ENCODE peak calls at places on chromosomes 16 and 17, in seven cellular contexts. One of them, this sample, is unnamed.

GRCh38 chr17:76529224-76529642 is 8.3 kb downstream of the CYGB start:
- DNase-seq in stomach: peak; percentile 48
- DNase-seq in OCI-LY7: peak; percentile 50
- DNase-seq in upper lobe of right lung: peak; percentile 86
- DNase-seq in fibroblast of lung: peak; percentile 98
- DNase-seq in neuronal stem cell: no peak
- DNase-seq in psoas muscle: peak; percentile 92
- DNase-seq in this sample: peak; percentile 54

GRCh38 chr16:29844575-29845331 is 18.3 kb downstream of the CDIPT start:
- DNase-seq in stomach: no peak
- DNase-seq in OCI-LY7: no peak
- DNase-seq in upper lobe of right lung: peak; percentile 89
- DNase-seq in fibroblast of lung: peak; percentile 47
- DNase-seq in neuronal stem cell: no peak
- DNase-seq in psoas muscle: peak; percentile 65
- DNase-seq in this sample: peak; percentile 78

GRCh38 chr16:54080524-54081008 is 206.0 kb downstream of the IRX3 start:
- DNase-seq in stomach: peak; percentile 35
- DNase-seq in OCI-LY7: no peak
- DNase-seq in upper lobe of right lung: no peak
- DNase-seq in fibroblast of lung: peak; percentile 99
- DNase-seq in neuronal stem cell: no peak
- DNase-seq in psoas muscle: no peak
- DNase-seq in this sample: no peak

GRCh38 chr17:77419547-77420475 is 279.0 kb downstream of the SEC14L1 start:
- DNase-seq in stomach: no peak
- DNase-seq in OCI-LY7: peak; percentile 26
- DNase-seq in upper lobe of right lung: no peak
- DNase-seq in fibroblast of lung: no peak
- DNase-seq in neuronal stem cell: no peak
- DNase-seq in psoas muscle: no peak
- DNase-seq in this sample: no peak

GRCh38 chr17:79370126-79370525 is 240.7 kb downstream of the RBFOX3 start:
- DNase-seq in stomach: no peak
- DNase-seq in OCI-LY7: no peak
- DNase-seq in upper lobe of right lung: no peak
- DNase-seq in fibroblast of lung: no peak
- DNase-seq in neuronal stem cell: no peak
- DNase-seq in psoas muscle: peak; percentile 23
- DNase-seq in this sample: no peak

GRCh38 chr16:10197003-10197402 is 14.8 kb upstream of the GRIN2A start:
- DNase-seq in stomach: no peak
- DNase-seq in OCI-LY7: no peak
- DNase-seq in upper lobe of right lung: no peak
- DNase-seq in fibroblast of lung: no peak
- DNase-seq in neuronal stem cell: no peak
- DNase-seq in psoas muscle: no peak
- DNase-seq in this sample: no peak

GRCh38 chr16:68356249-68356918 is 45.6 kb downstream of the PRMT7 start:
- DNase-seq in stomach: no peak
- DNase-seq in OCI-LY7: peak; percentile 24
- DNase-seq in upper lobe of right lung: no peak
- DNase-seq in fibroblast of lung: no peak
- DNase-seq in neuronal stem cell: no peak
- DNase-seq in psoas muscle: no peak
- DNase-seq in this sample: peak; percentile 72

GRCh38 chr16:14111713-14112538 is 40.8 kb downstream of the MRTFB start:
- DNase-seq in stomach: peak; percentile 57
- DNase-seq in OCI-LY7: no peak
- DNase-seq in upper lobe of right lung: no peak
- DNase-seq in fibroblast of lung: no peak
- DNase-seq in neuronal stem cell: no peak
- DNase-seq in psoas muscle: peak; percentile 58
- DNase-seq in this sample: no peak

GRCh38 chr17:77462101-77462500 is 321.3 kb downstream of the SEC14L1 start:
- DNase-seq in stomach: no peak
- DNase-seq in OCI-LY7: peak; percentile 95
- DNase-seq in upper lobe of right lung: no peak
- DNase-seq in fibroblast of lung: no peak
- DNase-seq in neuronal stem cell: no peak
- DNase-seq in psoas muscle: no peak
- DNase-seq in this sample: peak; percentile 44

DNA sequence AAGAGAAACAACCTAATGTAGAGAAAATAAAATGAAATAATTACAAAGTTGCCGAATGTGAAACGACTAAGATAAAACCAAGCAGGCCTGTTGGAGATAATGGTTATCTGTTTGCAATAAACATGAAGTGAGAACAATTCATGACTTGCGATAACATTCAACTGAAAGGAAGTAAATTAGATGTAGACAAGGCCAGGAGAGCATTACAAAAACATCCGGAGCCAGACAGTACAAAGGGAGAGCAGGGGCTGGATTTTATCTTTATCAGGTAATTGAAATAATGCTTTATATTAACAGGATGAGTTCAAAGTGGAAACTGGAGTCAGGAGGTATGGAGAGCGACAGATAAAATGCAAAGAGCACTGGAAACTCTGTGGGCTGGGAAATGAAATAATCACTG is 265.6 kb upstream of the GOT2 start:
- DNase-seq in stomach: no peak
- DNase-seq in OCI-LY7: no peak
- DNase-seq in upper lobe of right lung: no peak
- DNase-seq in fibroblast of lung: no peak
- DNase-seq in neuronal stem cell: no peak
- DNase-seq in psoas muscle: no peak
- DNase-seq in this sample: no peak
- H3K27ac ChIP-seq in stomach: no peak overlapping the region
- H3K27ac ChIP-seq in OCI-LY7: no peak overlapping the region
- H3K27ac ChIP-seq in upper lobe of right lung: no peak overlapping the region
- H3K27ac ChIP-seq in fibroblast of lung: no peak overlapping the region
- H3K27ac ChIP-seq in neuronal stem cell: no peak overlapping the region
- H3K27ac ChIP-seq in psoas muscle: no peak overlapping the region
- H3K27ac ChIP-seq in this sample: no peak overlapping the region

GRCh38 chr16:2236362-2237075 is at the start of gene DNASE1L2:
- DNase-seq in stomach: peak; percentile 47
- DNase-seq in OCI-LY7: no peak
- DNase-seq in upper lobe of right lung: no peak
- DNase-seq in fibroblast of lung: no peak
- DNase-seq in neuronal stem cell: peak; percentile 43
- DNase-seq in psoas muscle: no peak
- DNase-seq in this sample: no peak
- H3K27ac ChIP-seq in stomach: no peak within 1 kb of the TSS
- H3K27ac ChIP-seq in OCI-LY7: no peak within 1 kb of the TSS
- H3K27ac ChIP-seq in upper lobe of right lung: no peak within 1 kb of the TSS
- H3K27ac ChIP-seq in fibroblast of lung: no peak within 1 kb of the TSS
- H3K27ac ChIP-seq in neuronal stem cell: no peak within 1 kb of the TSS
- H3K27ac ChIP-seq in psoas muscle: no peak within 1 kb of the TSS
- H3K27ac ChIP-seq in this sample: no peak within 1 kb of the TSS

DNA sequence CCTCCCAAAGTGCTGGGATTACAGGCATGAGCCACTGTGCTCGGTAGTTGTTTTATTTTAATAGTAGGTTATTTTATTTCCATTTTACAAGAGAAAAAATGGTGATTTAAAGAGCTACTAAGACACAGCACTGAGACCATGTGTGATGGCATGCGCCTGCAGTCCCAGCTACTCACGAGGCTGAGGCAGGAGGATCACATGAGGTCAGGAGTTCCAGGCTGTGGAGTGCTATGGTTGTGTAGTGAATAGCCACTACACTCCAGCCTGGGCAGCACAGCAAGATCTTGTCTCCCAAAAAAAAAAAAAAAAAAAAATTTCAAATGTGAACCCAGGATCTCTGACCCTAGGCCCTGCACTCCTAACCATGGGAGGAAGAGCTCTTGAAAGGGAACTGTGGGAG is 3.7 kb downstream of the SERPINF1 start:
- DNase-seq in stomach: no peak
- DNase-seq in OCI-LY7: no peak
- DNase-seq in upper lobe of right lung: no peak
- DNase-seq in fibroblast of lung: no peak
- DNase-seq in neuronal stem cell: no peak
- DNase-seq in psoas muscle: no peak
- DNase-seq in this sample: no peak
- H3K27ac ChIP-seq in stomach: peak overlapping the region; percentile 88
- H3K27ac ChIP-seq in OCI-LY7: no peak overlapping the region
- H3K27ac ChIP-seq in upper lobe of right lung: no peak overlapping the region
- H3K27ac ChIP-seq in fibroblast of lung: no peak overlapping the region
- H3K27ac ChIP-seq in neuronal stem cell: no peak overlapping the region
- H3K27ac ChIP-seq in psoas muscle: peak overlapping the region; percentile 92
- H3K27ac ChIP-seq in this sample: no peak overlapping the region

DNA sequence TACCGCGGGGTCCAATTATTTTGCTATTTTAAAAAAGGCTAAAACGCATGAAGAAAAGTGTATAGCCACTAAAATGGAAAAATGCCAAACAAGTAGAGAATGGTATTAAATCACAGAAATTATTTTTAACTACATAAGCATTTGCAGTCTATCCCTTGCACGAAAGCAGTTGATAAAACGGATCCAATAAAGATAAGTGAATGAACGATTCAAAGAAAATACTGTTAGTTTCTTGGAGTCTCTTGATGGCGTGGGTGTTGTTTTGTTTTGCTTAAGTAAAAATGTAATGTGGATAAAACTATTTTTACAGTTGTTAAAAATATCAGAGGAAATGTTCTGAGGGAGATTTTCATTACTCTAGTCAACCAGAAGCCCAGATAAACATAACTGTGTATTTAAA is 9.3 kb downstream of the HS3ST3A1 start:
- DNase-seq in stomach: no peak
- DNase-seq in OCI-LY7: no peak
- DNase-seq in upper lobe of right lung: no peak
- DNase-seq in fibroblast of lung: no peak
- DNase-seq in neuronal stem cell: no peak
- DNase-seq in psoas muscle: no peak
- DNase-seq in this sample: no peak
- H3K27ac ChIP-seq in stomach: no peak overlapping the region
- H3K27ac ChIP-seq in OCI-LY7: no peak overlapping the region
- H3K27ac ChIP-seq in upper lobe of right lung: no peak overlapping the region
- H3K27ac ChIP-seq in fibroblast of lung: peak overlapping the region; percentile 35
- H3K27ac ChIP-seq in neuronal stem cell: no peak overlapping the region
- H3K27ac ChIP-seq in psoas muscle: no peak overlapping the region
- H3K27ac ChIP-seq in this sample: no peak overlapping the region

DNA sequence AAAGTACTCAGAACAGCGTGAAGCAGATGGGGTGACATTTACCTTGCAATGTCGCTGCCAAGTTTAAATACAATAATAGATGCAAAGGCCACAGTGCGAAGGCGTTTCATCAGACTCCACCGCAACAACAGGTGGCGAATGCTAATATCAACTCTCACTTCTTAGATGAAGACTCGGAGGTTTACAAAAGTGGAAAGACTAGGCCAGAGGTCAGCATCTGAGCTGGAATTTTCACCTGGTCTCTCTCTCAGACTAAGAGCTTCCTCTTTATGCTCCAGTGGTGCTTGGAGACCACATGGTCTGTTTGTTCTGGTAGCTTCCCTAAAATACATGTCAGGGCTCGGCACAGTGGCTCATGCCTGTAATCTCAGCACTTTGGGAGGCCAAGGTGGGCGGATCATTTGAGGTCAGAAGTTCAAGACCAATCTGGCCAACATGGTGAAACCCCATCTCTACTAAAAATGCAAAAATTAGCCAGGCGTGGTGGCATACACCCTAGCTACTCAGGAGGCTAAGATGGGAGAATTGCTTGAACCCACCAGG is 169.1 kb downstream of the XYLT1 start:
- DNase-seq in stomach: peak; percentile 29
- DNase-seq in OCI-LY7: peak; percentile 99
- DNase-seq in upper lobe of right lung: no peak
- DNase-seq in fibroblast of lung: no peak
- DNase-seq in neuronal stem cell: no peak
- DNase-seq in psoas muscle: no peak
- DNase-seq in this sample: no peak
- H3K27ac ChIP-seq in stomach: peak overlapping the region; percentile 87
- H3K27ac ChIP-seq in OCI-LY7: peak overlapping the region; percentile 99
- H3K27ac ChIP-seq in upper lobe of right lung: no peak overlapping the region
- H3K27ac ChIP-seq in fibroblast of lung: no peak overlapping the region
- H3K27ac ChIP-seq in neuronal stem cell: no peak overlapping the region
- H3K27ac ChIP-seq in psoas muscle: peak overlapping the region; percentile 52
- H3K27ac ChIP-seq in this sample: no peak overlapping the region

GRCh38 chr16:8948069-8948593 is 15.6 kb downstream of the USP7 start:
- DNase-seq in stomach: no peak
- DNase-seq in OCI-LY7: no peak
- DNase-seq in upper lobe of right lung: no peak
- DNase-seq in fibroblast of lung: no peak
- DNase-seq in neuronal stem cell: no peak
- DNase-seq in psoas muscle: no peak
- DNase-seq in this sample: no peak

GRCh38 chr16:8950580-8951077 is 13.1 kb downstream of the USP7 start:
- DNase-seq in stomach: no peak
- DNase-seq in OCI-LY7: no peak
- DNase-seq in upper lobe of right lung: no peak
- DNase-seq in fibroblast of lung: peak; percentile 63
- DNase-seq in neuronal stem cell: no peak
- DNase-seq in psoas muscle: no peak
- DNase-seq in this sample: no peak

GRCh38 chr16:8951447-8952280 is 12.0 kb downstream of the USP7 start:
- DNase-seq in stomach: no peak
- DNase-seq in OCI-LY7: peak; percentile 62
- DNase-seq in upper lobe of right lung: no peak
- DNase-seq in fibroblast of lung: no peak
- DNase-seq in neuronal stem cell: no peak
- DNase-seq in psoas muscle: no peak
- DNase-seq in this sample: no peak

GRCh38 chr16:8948831-8949230 is 14.9 kb downstream of the USP7 start:
- DNase-seq in stomach: no peak
- DNase-seq in OCI-LY7: no peak
- DNase-seq in upper lobe of right lung: no peak
- DNase-seq in fibroblast of lung: no peak
- DNase-seq in neuronal stem cell: no peak
- DNase-seq in psoas muscle: no peak
- DNase-seq in this sample: no peak

DNA sequence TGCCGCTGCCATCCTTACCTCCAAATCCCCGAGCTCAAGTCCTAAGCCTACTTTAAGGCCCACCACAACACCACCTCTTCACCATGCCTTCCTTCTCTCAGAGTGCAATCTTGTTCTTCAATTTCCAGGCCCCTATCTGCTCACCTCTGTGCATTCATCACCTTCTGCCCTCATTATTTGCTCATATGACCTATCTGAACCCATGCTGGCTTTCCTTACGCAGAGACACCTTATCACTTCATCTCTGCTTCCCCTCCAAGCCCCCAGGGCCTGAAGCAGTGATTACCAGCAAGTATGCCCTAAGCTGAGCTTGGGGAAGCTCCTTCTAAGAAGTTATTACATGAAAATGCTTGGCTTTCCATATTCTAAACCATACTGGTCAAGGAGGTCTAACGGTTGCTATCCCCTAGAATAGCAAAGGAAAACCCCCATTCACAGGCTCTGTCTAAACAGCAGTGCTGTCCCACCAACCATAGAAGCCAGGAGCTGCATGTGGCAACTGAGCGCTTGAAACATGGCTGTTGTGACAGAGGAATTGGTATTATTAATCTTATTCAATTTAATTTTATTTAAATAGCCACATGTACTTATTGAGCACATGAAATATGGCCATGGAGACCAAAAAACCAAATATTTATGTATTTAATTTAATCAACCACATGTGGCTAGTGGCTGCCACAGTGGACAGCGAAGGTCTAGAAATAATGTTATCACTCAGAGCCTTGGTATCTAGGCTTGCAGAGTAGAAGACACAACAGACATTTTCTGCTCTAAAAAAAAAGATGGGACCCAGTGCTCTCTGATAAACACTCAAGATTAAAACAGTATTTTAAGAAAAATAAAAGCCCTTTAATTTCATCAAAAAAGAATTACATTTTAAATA is 13.9 kb downstream of the USP7 start:
- DNase-seq in stomach: no peak
- DNase-seq in OCI-LY7: no peak
- DNase-seq in upper lobe of right lung: no peak
- DNase-seq in fibroblast of lung: no peak
- DNase-seq in neuronal stem cell: no peak
- DNase-seq in psoas muscle: no peak
- DNase-seq in this sample: no peak
- H3K27ac ChIP-seq in stomach: no peak overlapping the region
- H3K27ac ChIP-seq in OCI-LY7: no peak overlapping the region
- H3K27ac ChIP-seq in upper lobe of right lung: no peak overlapping the region
- H3K27ac ChIP-seq in fibroblast of lung: no peak overlapping the region
- H3K27ac ChIP-seq in neuronal stem cell: no peak overlapping the region
- H3K27ac ChIP-seq in psoas muscle: peak overlapping the region; percentile 67
- H3K27ac ChIP-seq in this sample: no peak overlapping the region